ENCODE peak calls at places on chromosomes 1 and 21, in seven cellular contexts. O is fibroblast of pulmonary artery; Q is choroid plexus epithelial cell; L is body of pancreas; H is suprapubic skin; D is CD8-positive, alpha-beta T cell; K is GM10248. T is an unnamed sample.
A peak's percentile ranks its signal among the peaks of the same experiment; 100 is the strongest.

GRCh38 chr1:199691540-199691939 is 336.0 kb upstream of the NR5A2 start:
- DNase-seq in K (no peak), L (no peak), D (no peak), O (peak; percentile 92), Q (peak; percentile 86), H (no peak), T (no peak)

GRCh38 chr1:97338347-97338746 is 582.5 kb downstream of the DPYD start:
- DNase-seq in O (no peak), D (no peak), H (no peak), L (no peak), Q (no peak), K (no peak), T (no peak)

GRCh38 chr1:203084588-203085527 is 954 bp downstream of the MYOG start:
- DNase-seq in L (peak; percentile 22), H (peak; percentile 74), O (no peak), D (no peak), Q (no peak), K (peak; percentile 69), T (peak; percentile 87)

GRCh38 chr1:110053557-110054428 is 16.7 kb downstream of the ALX3 start:
- DNase-seq in D (peak; percentile 79), L (peak; percentile 73), O (peak; percentile 55), Q (peak; percentile 64), H (no peak), K (peak; percentile 80), T (peak; percentile 74)

GRCh38 chr1:156887324-156887723 is 6.2 kb upstream of the PEAR1 start:
- DNase-seq in Q (no peak), O (no peak), D (no peak), K (no peak), L (no peak), H (no peak), T (peak; percentile 76)

GRCh38 chr1:205273551-205273982 is 45.8 kb downstream of the TMCC2 start:
- DNase-seq in L (peak; percentile 94), D (peak; percentile 94), H (peak; percentile 90), O (peak; percentile 82), K (peak; percentile 90), Q (peak; percentile 87), T (peak; percentile 96)

GRCh38 chr1:207890136-207890738 is 20.7 kb downstream of the CD34 start:
- DNase-seq in L (peak; percentile 47), O (peak; percentile 98), K (no peak), H (peak; percentile 85), D (no peak), Q (peak; percentile 86), T (no peak)

GRCh38 chr21:26553921-26554320 is 19.2 kb downstream of the CYYR1 start:
- DNase-seq in O (no peak), Q (no peak), H (no peak), L (no peak), K (no peak), D (no peak), T (no peak)

GRCh38 chr1:245235156-245235555 is 80.4 kb downstream of the KIF26B start:
- DNase-seq in D (no peak), L (no peak), Q (peak; percentile 45), K (no peak), O (peak; percentile 20), H (no peak), T (no peak)

GRCh38 chr21:14945176-14945575 is 119.6 kb downstream of the NRIP1 start:
- DNase-seq in H (no peak), D (no peak), L (no peak), Q (no peak), O (no peak), K (no peak), T (no peak)

GRCh38 chr21:36741506-36741905 is 42.6 kb downstream of the SIM2 start:
- DNase-seq in O (no peak), K (no peak), L (no peak), Q (no peak), H (no peak), D (no peak), T (no peak)

GRCh38 chr1:182291584-182292192 is 99.9 kb downstream of the GLUL start:
- DNase-seq in Q (no peak), H (no peak), O (no peak), L (peak; percentile 34), D (no peak), K (no peak), T (no peak)

GRCh38 chr1:7430047-7430608 is 341.0 kb upstream of the VAMP3 start:
- DNase-seq in K (no peak), D (no peak), L (no peak), O (no peak), Q (no peak), H (no peak), T (no peak)

GRCh38 chr1:11272842-11273594 is at the start of gene UBIAD1:
- DNase-seq in D (peak; percentile 90), O (peak; percentile 88), H (peak; percentile 91), Q (peak; percentile 92), L (peak; percentile 89), K (peak; percentile 98), T (peak; percentile 85)

GRCh38 chr1:68449901-68450300 is at the start of gene RPE65:
- DNase-seq in Q (peak; percentile 27), K (no peak), H (no peak), L (no peak), O (peak; percentile 65), D (no peak), T (peak; percentile 34)

GRCh38 chr1:74679811-74680210 is 6.2 kb upstream of the ERICH3 start:
- DNase-seq in L (no peak), H (no peak), D (no peak), Q (no peak), K (no peak), O (no peak), T (no peak)

GRCh38 chr21:16870116-16870515 is 642.7 kb upstream of the CXADR start:
- DNase-seq in D (no peak), K (no peak), L (no peak), H (no peak), O (peak; percentile 61), Q (peak; percentile 68), T (no peak)

GRCh38 chr1:226690460-226690982 is 48.6 kb downstream of the ITPKB start:
- DNase-seq in Q (no peak), O (peak; percentile 50), K (no peak), L (no peak), D (no peak), H (no peak), T (no peak)

GRCh38 chr21:42338730-42339715 is 11.8 kb downstream of the TFF2 start:
- DNase-seq in D (peak; percentile 46), K (no peak), O (no peak), H (no peak), Q (no peak), L (no peak), T (no peak)

GRCh38 chr1:76021816-76022215 is 52.7 kb upstream of the ST6GALNAC3 start:
- DNase-seq in Q (no peak), H (no peak), L (no peak), O (no peak), D (no peak), K (no peak), T (no peak)

GRCh38 chr21:38843379-38843778 is 37.6 kb downstream of the ETS2 start:
- DNase-seq in K (no peak), H (no peak), L (no peak), Q (no peak), O (no peak), D (no peak), T (no peak)

GRCh38 chr1:53190210-53190611 is 6.4 kb upstream of the CPT2 start:
- DNase-seq in O (no peak), L (peak; percentile 29), D (no peak), Q (peak; percentile 61), H (no peak), K (no peak), T (peak; percentile 47)

GRCh38 chr21:34270406-34270805 is 93.4 kb upstream of the KCNE2 start:
- DNase-seq in D (no peak), H (no peak), K (no peak), L (no peak), Q (no peak), O (no peak), T (no peak)

GRCh38 chr1:192879416-192879815 is 70.6 kb downstream of the RGS2 start:
- DNase-seq in L (no peak), D (no peak), K (no peak), Q (peak; percentile 32), O (peak; percentile 38), H (no peak), T (no peak)

GRCh38 chr1:113966013-113966412 is 13.3 kb upstream of the OLFML3 start:
- DNase-seq in K (no peak), O (no peak), H (no peak), D (no peak), L (no peak), Q (peak; percentile 70), T (no peak)

GRCh38 chr1:113958691-113959090 is 20.6 kb upstream of the OLFML3 start:
- DNase-seq in L (no peak), K (no peak), O (peak; percentile 54), D (no peak), H (no peak), Q (peak; percentile 64), T (no peak)

GRCh38 chr1:113963281-113963906 is 15.9 kb upstream of the OLFML3 start:
- DNase-seq in K (no peak), D (no peak), H (no peak), O (peak; percentile 46), Q (no peak), L (no peak), T (no peak)
- TF ChIP-seq CTCF in K (no peak), D (no peak), H (no peak), O (peak; percentile 23), Q (peak; percentile 36), L (no peak), T (peak; percentile 9)

DNA sequence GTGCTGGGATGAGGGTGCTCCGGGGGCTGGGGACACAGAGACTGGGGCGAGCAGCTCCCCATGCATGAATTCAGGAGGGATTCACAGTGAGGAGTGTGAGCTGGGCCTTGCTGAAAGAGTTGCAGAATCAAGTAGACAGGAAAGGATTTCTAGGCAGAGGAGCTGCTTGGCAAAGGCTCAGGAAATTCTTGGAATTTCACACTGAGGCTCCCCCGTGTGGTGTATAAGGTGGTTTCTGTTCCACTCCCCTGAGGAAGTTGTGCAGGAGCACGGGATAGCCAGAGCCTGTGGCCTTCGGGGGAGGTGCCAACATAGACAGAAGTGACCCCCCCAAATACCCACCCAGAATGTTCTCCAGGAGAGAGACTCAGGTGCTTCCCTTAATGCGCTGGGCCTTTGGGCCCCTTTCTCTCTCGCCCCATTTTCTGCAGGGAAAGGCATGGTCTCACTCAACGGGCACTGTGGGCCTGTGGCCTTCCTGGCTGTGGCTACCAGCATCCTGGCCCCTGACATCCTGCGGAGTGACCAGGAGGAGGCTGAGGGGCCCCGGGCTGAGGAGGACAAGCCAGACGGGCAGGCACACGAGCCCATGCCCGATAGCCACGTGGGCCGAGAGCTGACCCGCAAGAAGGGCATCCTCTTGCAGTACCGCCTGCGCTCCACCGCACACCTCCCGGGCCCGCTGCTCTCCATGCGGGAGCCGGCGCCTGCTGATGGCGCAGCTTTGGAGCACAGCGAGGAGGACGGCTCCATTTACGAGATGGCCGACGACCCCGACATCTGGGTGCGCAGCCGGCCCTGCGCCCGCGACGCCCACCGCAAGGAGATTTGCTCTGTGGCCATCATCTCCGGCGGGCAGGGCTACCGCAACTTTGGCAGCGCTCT is 58.5 kb upstream of the ACTL8 start:
- DNase-seq in L (no peak), Q (peak; percentile 87), D (no peak), K (no peak), O (peak; percentile 88), H (no peak), T (peak; percentile 57)
- TF ChIP-seq CTCF in L (no peak), Q (peak; percentile 73), D (no peak), K (no peak), O (peak; percentile 65), H (no peak), T (peak; percentile 66)

GRCh38 chr1:70042090-70042716 is 163.2 kb downstream of the LRRC40 start:
- DNase-seq in Q (peak; percentile 58), O (peak; percentile 34), K (no peak), D (no peak), H (no peak), L (no peak), T (no peak)
- TF ChIP-seq CTCF in Q (no peak), O (no peak), K (no peak), D (no peak), H (no peak), L (no peak), T (no peak)

GRCh38 chr1:172609528-172609927 is 49.4 kb upstream of the FASLG start:
- DNase-seq in O (peak; percentile 42), Q (peak; percentile 60), D (no peak), L (no peak), K (no peak), H (no peak), T (no peak)
- TF ChIP-seq CTCF in O (peak; percentile 42), Q (peak; percentile 47), D (peak; percentile 74), L (no peak), K (peak; percentile 50), H (no peak), T (peak; percentile 13)